ENCODE peak calls at places on chromosomes 2 and 18, in five cellular contexts. D, B, U, Q and L are unnamed samples.

GRCh38 chr2:183925281-183925680 is 673.0 kb upstream of the ZNF804A start:
- DNase-seq in D (no peak), B (no peak), U (no peak), Q (no peak), L (no peak)

GRCh38 chr2:28628506-28628905 is 123.1 kb upstream of the PPP1CB start:
- DNase-seq in B (peak), U (no peak), Q (no peak), D (no peak), L (no peak)

GRCh38 chr2:239225921-239226561 is 174.8 kb downstream of the HDAC4 start:
- DNase-seq in D (no peak), U (no peak), Q (no peak), B (peak), L (no peak)

GRCh38 chr18:48754993-48755473 is 195.7 kb downstream of the SMAD7 start:
- DNase-seq in U (no peak), D (no peak), Q (peak), B (no peak), L (no peak)

GRCh38 chr2:135096665-135097446 is 44.8 kb downstream of the RAB3GAP1 start:
- DNase-seq in D (no peak), Q (no peak), B (no peak), U (no peak), L (no peak)

GRCh38 chr18:22164337-22165048 is 4.9 kb upstream of the GATA6 start:
- DNase-seq in U (no peak), D (no peak), Q (no peak), B (no peak), L (no peak)

GRCh38 chr2:145431181-145431951 is 911.4 kb upstream of the ZEB2 start:
- DNase-seq in B (no peak), Q (no peak), D (no peak), U (no peak), L (no peak)

GRCh38 chr2:240785424-240786335 is 34.3 kb downstream of the KIF1A start:
- DNase-seq in D (no peak), B (peak), Q (peak), U (no peak), L (no peak)

GRCh38 chr2:165113414-165113813 is 90.4 kb downstream of the SCN3A start:
- DNase-seq in D (no peak), U (no peak), Q (no peak), B (no peak), L (no peak)

GRCh38 chr2:67037655-67038054 is 359.5 kb upstream of the ETAA1 start:
- DNase-seq in U (no peak), Q (no peak), D (no peak), B (no peak), L (no peak)

GRCh38 chr18:55245200-55245599 is 285.9 kb upstream of the CCDC68 start:
- DNase-seq in Q (no peak), B (no peak), U (no peak), D (no peak), L (no peak)

GRCh38 chr2:42906557-42907380 is 114.4 kb upstream of the HAAO start:
- DNase-seq in D (no peak), Q (no peak), B (no peak), U (peak), L (no peak)

GRCh38 chr18:12420831-12421421 is 13.2 kb downstream of the PRELID3A start:
- DNase-seq in Q (no peak), D (no peak), B (no peak), U (no peak), L (no peak)

GRCh38 chr2:217919781-217920351 is 82.9 kb downstream of the TNS1 start:
- DNase-seq in Q (peak), D (no peak), B (no peak), U (peak), L (no peak)

GRCh38 chr2:202813387-202813786 is 58.2 kb downstream of the ICA1L start:
- DNase-seq in B (no peak), U (no peak), Q (no peak), D (no peak), L (no peak)

GRCh38 chr18:8050616-8051314 is 483.6 kb downstream of the PTPRM start:
- DNase-seq in B (no peak), D (no peak), Q (no peak), U (no peak), L (no peak)

GRCh38 chr2:60998628-60999545 is 18.6 kb upstream of the PEX13 start:
- DNase-seq in Q (no peak), U (no peak), B (no peak), D (peak), L (no peak)

GRCh38 chr2:11491348-11491930 is 25.5 kb upstream of the E2F6 start:
- DNase-seq in D (no peak), U (no peak), B (no peak), Q (no peak), L (no peak)

GRCh38 chr2:6782523-6783061 is 83.1 kb downstream of the CMPK2 start:
- DNase-seq in D (no peak), Q (no peak), U (no peak), B (no peak), L (no peak)

GRCh38 chr18:23675896-23676295 is 13.2 kb upstream of the ANKRD29 start:
- DNase-seq in B (no peak), D (no peak), U (no peak), Q (no peak), L (no peak)

GRCh38 chr2:12363569-12363968 is 353.2 kb upstream of the TRIB2 start:
- DNase-seq in D (no peak), U (no peak), Q (no peak), B (no peak), L (no peak)

GRCh38 chr2:240125749-240126148 is 10.4 kb downstream of the COPS9 start:
- DNase-seq in Q (no peak), D (no peak), B (peak), U (no peak), L (no peak)

GRCh38 chr18:14945984-14946383 is 198.0 kb downstream of the ANKRD30B start:
- DNase-seq in D (no peak), U (no peak), Q (no peak), B (no peak), L (no peak)

GRCh38 chr2:63514781-63515180 is 73.5 kb downstream of the WDPCP start:
- DNase-seq in D (no peak), U (no peak), B (no peak), Q (no peak), L (no peak)

GRCh38 chr2:225122582-225123486 is 80.6 kb upstream of the DOCK10 start:
- DNase-seq in B (no peak), Q (no peak), D (no peak), U (no peak), L (no peak)

GRCh38 chr18:46276736-46277135 is 172.6 kb downstream of the HAUS1 start:
- DNase-seq in B (no peak), D (no peak), Q (no peak), U (no peak), L (no peak)

GRCh38 chr2:187826023-187826422 is 271.8 kb upstream of the TFPI start:
- DNase-seq in U (no peak), Q (no peak), D (no peak), B (no peak), L (no peak)

GRCh38 chr2:201450910-201451329 is 338 bp downstream of the TRAK2 start:
- DNase-seq in D (peak), B (no peak), U (no peak), Q (no peak), L (no peak)

GRCh38 chr18:50126466-50126865 is 68.5 kb downstream of the MYO5B start:
- DNase-seq in U (no peak), Q (no peak), D (no peak), B (no peak), L (no peak)

GRCh38 chr2:170525566-170525900 is 189.6 kb upstream of the SP5 start:
- DNase-seq in D (peak), U (peak), B (no peak), Q (no peak), L (peak)

GRCh38 chr2:215896921-215897320 is 116.4 kb downstream of the MREG start:
- DNase-seq in B (no peak), D (no peak), Q (no peak), U (no peak), L (no peak)

GRCh38 chr2:45432406-45432805 is 178.7 kb downstream of the SRBD1 start:
- DNase-seq in Q (no peak), U (no peak), D (no peak), B (no peak), L (no peak)

GRCh38 chr2:191675807-191676667 is 1.9 kb upstream of the NABP1 start:
- DNase-seq in D (no peak), Q (peak), B (peak), U (peak), L (no peak)
- TF ChIP-seq POLR2A in D (no peak), Q (no peak), B (no peak), U (no peak), L (no peak)

DNA sequence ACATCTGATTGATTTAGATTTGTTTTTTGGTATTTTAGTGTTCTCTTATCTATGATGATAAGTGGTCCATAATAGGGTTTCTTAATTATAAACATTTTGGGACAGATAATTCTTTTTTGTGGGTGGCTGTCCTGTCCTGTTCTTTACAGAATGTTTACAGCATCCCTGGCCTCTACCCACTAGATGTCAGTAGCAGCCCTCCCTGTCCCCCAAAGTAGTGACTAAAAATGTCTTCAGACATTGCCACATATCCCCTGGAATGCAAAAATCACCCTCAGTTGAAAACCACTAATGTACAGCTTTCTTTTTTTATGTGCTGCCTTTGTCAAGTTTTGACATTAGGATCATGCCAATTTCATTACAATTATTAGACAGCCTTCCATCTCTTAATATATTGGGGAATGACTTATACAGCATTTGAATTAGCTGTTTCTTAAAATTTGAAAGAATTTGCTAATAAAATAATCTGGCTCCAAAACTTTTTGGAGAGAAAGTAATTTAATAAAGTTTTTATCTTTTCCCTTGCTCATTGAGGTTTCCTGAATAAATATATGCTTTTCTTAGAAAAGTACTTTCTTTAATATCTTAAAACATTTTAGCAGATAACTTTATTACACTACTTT is 19.5 kb downstream of the WIPF1 start:
- DNase-seq in D (no peak), Q (no peak), B (no peak), U (no peak), L (no peak)
- TF ChIP-seq POLR2A in D (no peak), Q (no peak), B (no peak), U (no peak), L (no peak)

DNA sequence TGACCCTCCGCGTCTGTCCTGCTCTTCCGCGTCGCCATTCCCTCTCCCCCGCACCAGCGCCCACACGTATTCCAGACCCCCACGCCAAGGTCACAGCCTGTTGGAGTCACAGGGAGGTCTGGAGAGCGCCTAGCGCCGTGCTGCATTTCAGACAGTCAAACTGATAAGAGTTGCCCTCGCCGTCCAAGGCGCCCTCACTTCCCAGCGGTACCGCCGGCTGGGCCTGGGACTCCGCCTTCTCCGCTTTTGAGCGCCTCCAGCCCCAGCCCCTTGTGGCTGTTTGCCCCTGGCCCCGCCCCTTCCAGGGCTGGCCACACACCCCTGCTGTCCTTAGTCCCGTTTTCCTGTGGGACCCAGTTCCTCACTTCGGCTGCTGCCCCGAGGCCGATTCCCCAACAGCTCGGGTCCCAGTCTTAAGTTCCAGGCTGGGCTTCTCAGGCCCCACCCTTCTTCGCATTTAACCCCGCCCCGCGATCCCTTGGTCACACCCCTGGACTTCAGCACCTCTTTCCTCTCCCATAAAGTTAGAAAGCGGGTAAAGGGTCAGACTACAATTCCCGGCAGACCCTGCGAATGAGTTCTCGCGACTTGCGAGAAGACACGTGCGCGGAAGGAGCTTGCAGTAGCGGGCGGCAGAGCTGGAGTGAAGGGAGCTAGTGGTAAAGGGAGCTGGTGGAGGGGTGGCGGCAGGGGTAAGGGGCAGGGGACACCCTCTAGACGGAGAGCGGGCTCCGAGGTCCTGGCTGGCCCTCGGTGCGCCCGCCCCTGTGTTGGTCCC is at the start of gene GMPPA:
- DNase-seq in D (peak), B (peak), Q (peak), U (peak), L (peak)
- TF ChIP-seq POLR2A in D (peak), B (no peak), Q (peak), U (no peak), L (peak)

DNA sequence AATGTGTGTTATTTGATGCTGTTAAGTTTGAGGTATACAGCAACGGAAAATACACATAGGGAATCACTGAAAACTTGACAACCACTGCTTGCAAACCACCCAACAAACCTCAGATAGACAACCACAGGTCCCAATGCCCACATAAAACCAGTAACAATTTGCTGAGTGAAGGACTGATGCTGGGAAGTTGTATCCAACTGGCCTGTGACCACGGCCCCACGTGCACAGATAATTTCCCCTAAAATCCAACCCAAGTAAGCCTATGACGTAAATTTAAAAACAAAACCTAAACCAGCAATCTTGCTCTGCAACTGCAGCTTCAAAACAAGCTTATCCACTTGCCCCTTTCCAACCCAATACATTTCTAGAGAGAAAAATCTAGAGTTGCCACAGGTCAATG is 28.0 kb upstream of the CREB1 start:
- DNase-seq in B (no peak), Q (no peak), U (no peak), D (no peak), L (no peak)
- TF ChIP-seq POLR2A in B (no peak), Q (no peak), U (no peak), D (no peak), L (no peak)

DNA sequence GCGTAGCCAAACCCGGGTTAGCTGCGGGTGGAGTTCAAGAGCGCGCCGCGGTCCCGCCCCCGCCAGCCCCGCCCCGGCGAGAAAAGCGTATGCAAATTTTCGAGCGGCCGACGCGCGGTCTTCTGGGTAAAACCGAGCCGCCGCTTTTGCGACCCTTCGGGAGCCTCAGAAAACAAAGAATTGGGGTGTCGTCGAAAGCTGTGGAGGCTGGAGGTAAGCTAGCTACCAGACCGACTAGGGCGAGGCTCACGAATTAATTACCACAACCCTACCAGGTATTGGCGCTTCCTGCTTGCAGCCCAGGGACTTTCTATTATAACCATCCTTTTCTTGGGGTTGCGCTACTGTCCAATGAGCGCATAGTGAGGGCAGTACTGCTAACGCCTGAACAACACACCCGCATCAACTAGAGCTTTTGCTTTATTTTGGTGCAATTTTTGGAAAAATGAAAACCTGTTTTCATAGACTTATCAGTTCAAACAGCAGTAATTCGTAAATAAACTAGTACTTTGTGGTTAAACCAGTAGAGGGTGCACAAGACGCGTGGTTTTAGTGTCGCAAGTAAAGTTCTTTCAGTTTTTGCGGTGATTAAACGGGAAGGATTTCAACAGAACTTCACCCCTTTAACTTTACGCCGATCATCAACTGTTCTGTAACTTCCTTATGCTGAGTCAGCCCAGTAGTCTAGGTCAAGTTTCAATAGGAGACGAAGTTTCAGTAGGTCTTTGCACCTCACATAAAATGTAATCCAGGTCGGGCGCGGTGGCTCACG is at the start of gene RNU4ATAC:
- DNase-seq in U (peak), Q (peak), B (peak), D (peak), L (peak)
- TF ChIP-seq POLR2A in U (peak), Q (peak), B (peak), D (peak), L (peak)

GRCh38 chr2:23292024-23292423 is 93.0 kb upstream of the KLHL29 start:
- DNase-seq in D (no peak), B (no peak), Q (no peak), U (no peak), L (no peak)

GRCh38 chr2:23291274-23291673 is 93.7 kb upstream of the KLHL29 start:
- DNase-seq in U (no peak), Q (no peak), D (no peak), B (no peak), L (no peak)

GRCh38 chr2:23294238-23294637 is 90.7 kb upstream of the KLHL29 start:
- DNase-seq in Q (no peak), B (no peak), U (no peak), D (no peak), L (no peak)

GRCh38 chr2:23293756-23294155 is 91.2 kb upstream of the KLHL29 start:
- DNase-seq in B (no peak), Q (no peak), U (no peak), D (no peak), L (no peak)

DNA sequence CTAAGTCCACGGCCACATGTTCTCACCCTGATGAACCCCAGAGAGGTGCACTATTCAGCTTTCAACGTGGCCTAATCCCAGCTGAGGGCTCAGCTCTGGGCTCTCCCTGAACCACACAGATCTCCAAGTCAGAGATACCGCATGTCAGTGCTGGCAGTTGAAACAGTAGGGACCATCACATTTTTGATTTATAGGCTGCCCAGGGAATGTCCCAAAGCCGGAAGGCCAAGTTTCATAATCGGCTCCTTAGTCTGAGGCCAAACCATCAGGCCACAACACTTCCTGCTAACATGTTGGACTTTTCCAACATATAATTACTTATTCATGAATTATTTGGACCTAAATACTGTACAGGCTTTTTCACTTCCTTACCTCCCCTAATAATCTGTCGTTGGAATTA is 91.9 kb upstream of the KLHL29 start:
- DNase-seq in D (no peak), Q (no peak), U (peak), B (no peak), L (peak)
- TF ChIP-seq POLR2A in D (no peak), Q (no peak), U (no peak), B (no peak), L (no peak)

DNA sequence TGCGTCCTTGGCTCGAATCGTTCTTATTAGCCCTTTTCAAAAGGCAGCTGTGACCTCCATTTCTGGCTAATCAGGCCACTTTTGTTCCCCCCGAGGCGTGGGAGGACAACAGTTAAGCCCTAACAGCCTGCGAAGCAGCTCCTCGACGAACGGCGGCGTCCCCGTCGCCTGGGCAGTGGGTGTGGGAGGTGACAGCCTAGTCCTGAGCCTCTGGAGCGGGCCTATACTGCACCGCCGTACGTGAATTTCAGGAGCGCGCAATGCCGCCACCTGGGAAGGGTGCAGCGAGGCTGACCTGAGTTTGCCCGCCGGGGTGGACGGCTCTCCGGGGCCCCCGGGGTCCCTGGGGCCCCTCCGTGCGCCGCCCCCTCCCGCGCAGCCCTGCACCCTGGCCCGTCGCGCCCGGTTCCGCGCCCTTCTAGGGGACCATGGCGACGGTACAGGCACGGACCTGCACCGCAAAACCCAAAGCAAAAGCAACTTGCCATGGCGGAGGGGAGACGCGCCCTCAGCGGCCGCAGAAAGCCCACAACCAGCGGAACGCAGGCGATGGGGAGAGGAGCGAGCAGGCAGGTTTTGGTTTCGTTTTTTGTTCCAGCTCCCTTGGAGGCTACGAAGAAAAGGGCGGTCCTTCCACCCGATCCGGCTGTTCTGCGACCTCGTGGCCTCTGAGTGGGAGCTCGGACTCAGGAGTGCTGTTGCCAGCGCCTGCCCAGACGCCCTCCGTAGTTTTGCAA is at the start of gene RBM43:
- DNase-seq in Q (peak), D (peak), B (peak), U (peak), L (peak)
- TF ChIP-seq POLR2A in Q (peak), D (peak), B (peak), U (no peak), L (peak)